ENCODE peak calls at places on chromosomes 1 and 21, in four cellular contexts. One of them, this sample, is unnamed.

GRCh38 chr1:156903328-156904091 is 10.0 kb downstream of the PEAR1 start:
- DNase-seq in stimulated activated CD8-positive, alpha-beta memory T cell treated with anti-CD3 and anti-CD28 coated beads, Interleukin-2, amount 100 ng/mL, for 1 hour: no peak
- DNase-seq in MCF 10A: no peak
- DNase-seq in NCI-H1105 treated with DMSO at 0.1 percent for 48 hours: no peak
- DNase-seq in this sample: no peak

GRCh38 chr1:173570370-173571030 is 32.4 kb downstream of the SLC9C2 start:
- DNase-seq in stimulated activated CD8-positive, alpha-beta memory T cell treated with anti-CD3 and anti-CD28 coated beads, Interleukin-2, amount 100 ng/mL, for 1 hour: no peak
- DNase-seq in MCF 10A: no peak
- DNase-seq in NCI-H1105 treated with DMSO at 0.1 percent for 48 hours: no peak
- DNase-seq in this sample: no peak

GRCh38 chr1:205629751-205630150 is 2.1 kb downstream of the ELK4 start:
- DNase-seq in stimulated activated CD8-positive, alpha-beta memory T cell treated with anti-CD3 and anti-CD28 coated beads, Interleukin-2, amount 100 ng/mL, for 1 hour: no peak
- DNase-seq in MCF 10A: no peak
- DNase-seq in NCI-H1105 treated with DMSO at 0.1 percent for 48 hours: no peak
- DNase-seq in this sample: no peak

GRCh38 chr1:93878501-93878888 is 511 bp downstream of the DNTTIP2 start:
- DNase-seq in stimulated activated CD8-positive, alpha-beta memory T cell treated with anti-CD3 and anti-CD28 coated beads, Interleukin-2, amount 100 ng/mL, for 1 hour: peak; percentile 60
- DNase-seq in MCF 10A: peak; percentile 48
- DNase-seq in NCI-H1105 treated with DMSO at 0.1 percent for 48 hours: no peak
- DNase-seq in this sample: no peak

GRCh38 chr1:96416111-96416595 is 305.4 kb upstream of the PTBP2 start:
- DNase-seq in stimulated activated CD8-positive, alpha-beta memory T cell treated with anti-CD3 and anti-CD28 coated beads, Interleukin-2, amount 100 ng/mL, for 1 hour: no peak
- DNase-seq in MCF 10A: peak; percentile 97
- DNase-seq in NCI-H1105 treated with DMSO at 0.1 percent for 48 hours: no peak
- DNase-seq in this sample: no peak

GRCh38 chr1:174023438-174023837 is 1.3 kb upstream of the RC3H1 start:
- DNase-seq in stimulated activated CD8-positive, alpha-beta memory T cell treated with anti-CD3 and anti-CD28 coated beads, Interleukin-2, amount 100 ng/mL, for 1 hour: no peak
- DNase-seq in MCF 10A: no peak
- DNase-seq in NCI-H1105 treated with DMSO at 0.1 percent for 48 hours: no peak
- DNase-seq in this sample: no peak

GRCh38 chr1:58119971-58120370 is 426.6 kb downstream of the OMA1 start:
- DNase-seq in stimulated activated CD8-positive, alpha-beta memory T cell treated with anti-CD3 and anti-CD28 coated beads, Interleukin-2, amount 100 ng/mL, for 1 hour: no peak
- DNase-seq in MCF 10A: no peak
- DNase-seq in NCI-H1105 treated with DMSO at 0.1 percent for 48 hours: no peak
- DNase-seq in this sample: no peak

GRCh38 chr1:156624814-156625435 is 5.7 kb downstream of the HAPLN2 start:
- DNase-seq in stimulated activated CD8-positive, alpha-beta memory T cell treated with anti-CD3 and anti-CD28 coated beads, Interleukin-2, amount 100 ng/mL, for 1 hour: no peak
- DNase-seq in MCF 10A: no peak
- DNase-seq in NCI-H1105 treated with DMSO at 0.1 percent for 48 hours: no peak
- DNase-seq in this sample: no peak

GRCh38 chr21:34345091-34345871 is 18.5 kb upstream of the KCNE2 start:
- DNase-seq in stimulated activated CD8-positive, alpha-beta memory T cell treated with anti-CD3 and anti-CD28 coated beads, Interleukin-2, amount 100 ng/mL, for 1 hour: no peak
- DNase-seq in MCF 10A: no peak
- DNase-seq in NCI-H1105 treated with DMSO at 0.1 percent for 48 hours: no peak
- DNase-seq in this sample: no peak

GRCh38 chr1:8006037-8006963 is 19.8 kb downstream of the ERRFI1 start:
- DNase-seq in stimulated activated CD8-positive, alpha-beta memory T cell treated with anti-CD3 and anti-CD28 coated beads, Interleukin-2, amount 100 ng/mL, for 1 hour: no peak
- DNase-seq in MCF 10A: peak; percentile 72
- DNase-seq in NCI-H1105 treated with DMSO at 0.1 percent for 48 hours: peak; percentile 97
- DNase-seq in this sample: no peak